ENCODE peak calls at places on chromosome 1, in ten cellular contexts. S, G, Z, L, N, F, Q, X, B and R are unnamed samples.
A peak's percentile ranks its signal among the peaks of the same experiment; 100 is the strongest.

GRCh38 chr1:225467193-225468020 is 39.6 kb upstream of the LBR start:
- DNase-seq in S (no peak), G (peak; percentile 67), Z (peak; percentile 67), L (peak; percentile 56), N (peak; percentile 91), F (no peak), Q (peak; percentile 35), X (no peak), B (no peak), R (peak; percentile 75)

GRCh38 chr1:177069489-177069888 is 95.0 kb downstream of the ASTN1 start:
- DNase-seq in S (no peak), G (no peak), Z (no peak), L (no peak), N (no peak), F (no peak), Q (no peak), X (no peak), B (no peak), R (no peak)

GRCh38 chr1:115166531-115167091 is 77.3 kb upstream of the TSPAN2 start:
- DNase-seq in S (peak; percentile 78), G (no peak), Z (no peak), L (no peak), N (no peak), F (no peak), Q (no peak), X (no peak), B (no peak), R (no peak)

GRCh38 chr1:210438928-210439841 is 110.5 kb downstream of the HHAT start:
- DNase-seq in S (peak; percentile 95), G (no peak), Z (no peak), L (no peak), N (no peak), F (no peak), Q (no peak), X (no peak), B (no peak), R (no peak)

GRCh38 chr1:1833916-1834325 is 55.7 kb upstream of the NADK start:
- DNase-seq in S (peak; percentile 56), G (no peak), Z (no peak), L (no peak), N (no peak), F (peak; percentile 67), Q (no peak), X (no peak), B (no peak), R (no peak)

GRCh38 chr1:43318831-43319230 is 18.0 kb downstream of the TIE1 start:
- DNase-seq in S (no peak), G (no peak), Z (no peak), L (no peak), N (no peak), F (no peak), Q (no peak), X (no peak), B (no peak), R (no peak)

GRCh38 chr1:91872560-91873081 is 13.3 kb downstream of the TGFBR3 start:
- DNase-seq in S (no peak), G (no peak), Z (no peak), L (no peak), N (no peak), F (no peak), Q (no peak), X (no peak), B (no peak), R (no peak)

GRCh38 chr1:209755926-209756607 is at the start of gene TRAF3IP3:
- DNase-seq in S (no peak), G (peak; percentile 50), Z (peak; percentile 37), L (no peak), N (peak; percentile 84), F (no peak), Q (no peak), X (no peak), B (no peak), R (peak; percentile 53)

GRCh38 chr1:156295391-156295947 is at the start of gene GLMP:
- DNase-seq in S (peak; percentile 43), G (peak; percentile 80), Z (peak; percentile 77), L (peak; percentile 72), N (peak; percentile 71), F (peak; percentile 62), Q (peak; percentile 83), X (no peak), B (peak; percentile 49), R (peak; percentile 68)

GRCh38 chr1:45894921-45895320 is 91.5 kb downstream of the MAST2 start:
- DNase-seq in S (no peak), G (no peak), Z (no peak), L (no peak), N (no peak), F (no peak), Q (no peak), X (no peak), B (no peak), R (no peak)

GRCh38 chr1:45891087-45891486 is 87.7 kb downstream of the MAST2 start:
- DNase-seq in S (no peak), G (no peak), Z (no peak), L (no peak), N (no peak), F (no peak), Q (no peak), X (no peak), B (no peak), R (no peak)

GRCh38 chr1:45890078-45890477 is 86.7 kb downstream of the MAST2 start:
- DNase-seq in S (no peak), G (no peak), Z (no peak), L (no peak), N (no peak), F (no peak), Q (no peak), X (no peak), B (no peak), R (no peak)

GRCh38 chr1:45894331-45894730 is 90.9 kb downstream of the MAST2 start:
- DNase-seq in S (no peak), G (no peak), Z (no peak), L (no peak), N (no peak), F (no peak), Q (no peak), X (no peak), B (no peak), R (no peak)

DNA sequence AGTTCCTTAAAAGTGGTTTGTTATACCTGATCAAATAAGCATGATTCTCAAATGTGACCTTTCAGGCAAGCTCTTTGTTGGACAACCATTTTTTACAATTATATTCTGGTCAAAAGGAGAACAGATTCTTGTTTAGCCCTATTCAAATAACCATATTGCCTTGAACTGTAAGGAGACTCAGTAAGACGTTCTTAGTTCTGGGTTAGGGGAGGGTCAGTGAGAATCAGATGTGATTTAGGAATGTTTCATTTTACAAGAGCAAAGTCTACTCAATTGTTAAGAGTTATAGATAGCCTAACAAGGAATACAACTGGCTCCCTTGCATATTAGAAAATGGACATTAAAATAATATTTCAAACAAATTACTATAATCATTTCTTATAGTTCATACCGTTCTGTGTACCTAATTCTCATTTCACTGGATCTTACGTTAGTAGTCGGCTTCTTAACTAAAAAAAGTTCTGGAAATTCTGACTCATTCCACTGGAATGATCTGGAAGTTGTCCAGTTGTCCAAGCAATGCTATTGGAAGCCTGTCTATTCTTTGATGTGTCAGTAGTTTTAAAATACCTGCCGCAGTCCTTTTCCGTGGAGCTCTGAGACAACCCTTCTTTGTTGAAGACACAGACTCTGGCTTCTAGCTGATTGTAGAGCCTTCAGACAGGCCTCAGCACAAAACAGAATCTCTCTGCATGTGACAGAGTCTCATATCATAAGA is 88.8 kb downstream of the MAST2 start:
- DNase-seq in S (peak; percentile 91), G (peak; percentile 53), Z (no peak), L (no peak), N (no peak), F (no peak), Q (peak; percentile 31), X (no peak), B (no peak), R (peak; percentile 31)
- H3K27ac ChIP-seq in S (peak overlapping the region; percentile 65), G (peak overlapping the region; percentile 55), Z (peak overlapping the region; percentile 54), L (peak overlapping the region; percentile 81), N (no peak overlapping the region), F (no peak overlapping the region), Q (peak overlapping the region; percentile 25), X (peak overlapping the region; percentile 75), B (peak overlapping the region; percentile 72), R (no peak overlapping the region)

GRCh38 chr1:204405988-204406387 is 5.6 kb downstream of the PPP1R15B start:
- DNase-seq in S (no peak), G (peak; percentile 4), Z (no peak), L (no peak), N (no peak), F (no peak), Q (no peak), X (no peak), B (no peak), R (no peak)
- H3K4me3 ChIP-seq in S (peak overlapping the region; percentile 28), G (no peak overlapping the region), Z (peak overlapping the region; percentile 92), L (peak overlapping the region; percentile 93), N (peak overlapping the region; percentile 10), F (peak overlapping the region; percentile 96), Q (no peak overlapping the region), X (peak overlapping the region; percentile 97), B (no peak overlapping the region), R (no peak overlapping the region)

GRCh38 chr1:181391297-181391905 is 91.9 kb upstream of the CACNA1E start:
- DNase-seq in S (no peak), G (no peak), Z (no peak), L (no peak), N (no peak), F (peak; percentile 29), Q (no peak), X (no peak), B (no peak), R (no peak)
- TF ChIP-seq CTCF in S (no peak), G (no peak), Z (no peak), L (no peak), N (no peak), F (peak; percentile 35), Q (no peak), X (no peak), B (no peak), R (no peak)

GRCh38 chr1:174036204-174036603 is 14.0 kb upstream of the RC3H1 start:
- DNase-seq in S (no peak), G (no peak), Z (no peak), L (no peak), N (no peak), F (no peak), Q (no peak), X (no peak), B (no peak), R (no peak)
- H3K27ac ChIP-seq in S (no peak overlapping the region), G (no peak overlapping the region), Z (no peak overlapping the region), L (no peak overlapping the region), N (no peak overlapping the region), F (no peak overlapping the region), Q (no peak overlapping the region), X (no peak overlapping the region), B (no peak overlapping the region), R (no peak overlapping the region)

GRCh38 chr1:23451452-23451851 is 26.9 kb upstream of the TCEA3 start:
- DNase-seq in S (no peak), G (no peak), Z (no peak), L (no peak), N (no peak), F (no peak), Q (no peak), X (no peak), B (no peak), R (no peak)
- H3K4me3 ChIP-seq in S (no peak overlapping the region), G (no peak overlapping the region), Z (no peak overlapping the region), L (no peak overlapping the region), N (no peak overlapping the region), F (no peak overlapping the region), Q (no peak overlapping the region), X (no peak overlapping the region), B (no peak overlapping the region), R (no peak overlapping the region)